ENCODE peak calls at places on chromosomes 3 and 15, in four cellular contexts. M is H1, W is GM12878, U is HepG2. H is an unnamed sample.

GRCh38 chr15:35606345-35606744 is 60.4 kb upstream of the DPH6 start:
- DNase-seq in M (no peak), W (no peak), U (no peak), H (no peak)

GRCh38 chr3:38139191-38139590 is 730 bp downstream of the MYD88 start:
- DNase-seq in M (peak; percentile 43), W (no peak), U (no peak), H (no peak)

GRCh38 chr3:2589336-2589969 is 490.8 kb downstream of the CNTN4 start:
- DNase-seq in M (no peak), W (no peak), U (no peak), H (no peak)

GRCh38 chr3:177589921-177590336 is 392.6 kb upstream of the TBL1XR1 start:
- DNase-seq in M (no peak), W (no peak), U (peak; percentile 65), H (peak; percentile 16)

GRCh38 chr15:66698971-66699370 is 3.1 kb upstream of the SMAD6 start:
- DNase-seq in M (no peak), W (no peak), U (no peak), H (no peak)

GRCh38 chr3:14154895-14155432 is 23.4 kb downstream of the XPC start:
- DNase-seq in M (no peak), W (no peak), U (no peak), H (no peak)

GRCh38 chr3:50339485-50340196 is 995 bp downstream of the RASSF1 start:
- DNase-seq in M (no peak), W (no peak), U (no peak), H (no peak)

GRCh38 chr3:37861540-37862051 is at the start of gene CTDSPL:
- DNase-seq in M (peak; percentile 69), W (no peak), U (peak; percentile 21), H (peak; percentile 88)

GRCh38 chr3:20039082-20039764 is 1.0 kb upstream of the KAT2B start:
- DNase-seq in M (no peak), W (no peak), U (no peak), H (no peak)

GRCh38 chr3:197354195-197355059 is 56.0 kb upstream of the DLG1 start:
- DNase-seq in M (no peak), W (peak; percentile 11), U (no peak), H (peak; percentile 49)

DNA sequence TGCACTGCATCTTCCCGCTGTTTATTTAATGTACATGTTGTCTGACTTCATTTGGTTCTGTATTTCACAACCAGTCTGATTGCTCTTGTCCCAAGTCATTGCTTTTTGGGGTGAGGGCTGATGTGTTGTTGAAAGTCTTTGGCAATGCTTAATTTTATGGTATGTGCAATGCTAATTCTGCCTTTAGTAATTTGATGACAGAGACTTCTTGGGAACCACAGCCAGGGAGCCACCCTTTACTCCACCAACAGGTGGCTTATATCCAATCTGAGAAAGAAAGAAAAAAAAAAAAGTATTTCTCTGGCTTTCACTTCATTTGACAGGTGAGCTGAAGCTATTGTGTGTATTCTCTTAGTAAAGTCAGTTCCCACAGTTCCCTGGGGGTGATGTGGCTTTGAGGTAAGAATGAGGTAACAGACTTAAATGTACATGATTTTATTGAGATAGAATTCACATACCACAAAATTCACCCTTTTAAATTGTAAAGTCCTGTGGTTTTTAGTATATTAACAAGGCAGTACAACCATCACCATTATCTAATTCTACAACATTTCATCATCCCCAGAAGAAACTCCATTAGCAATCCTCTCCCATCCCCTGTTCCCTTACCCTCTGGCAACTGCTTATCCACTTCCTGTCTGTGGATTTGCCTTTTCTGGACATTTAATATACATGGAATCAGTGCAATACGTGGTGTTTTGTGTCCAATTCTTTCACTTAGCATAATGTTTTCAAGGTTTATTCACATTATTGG is 97.3 kb downstream of the SLCO3A1 start:
- DNase-seq in M (no peak), W (no peak), U (no peak), H (peak; percentile 45)
- TF ChIP-seq TCF12 in M (no peak), W (no peak), U (no peak), H (no peak)

DNA sequence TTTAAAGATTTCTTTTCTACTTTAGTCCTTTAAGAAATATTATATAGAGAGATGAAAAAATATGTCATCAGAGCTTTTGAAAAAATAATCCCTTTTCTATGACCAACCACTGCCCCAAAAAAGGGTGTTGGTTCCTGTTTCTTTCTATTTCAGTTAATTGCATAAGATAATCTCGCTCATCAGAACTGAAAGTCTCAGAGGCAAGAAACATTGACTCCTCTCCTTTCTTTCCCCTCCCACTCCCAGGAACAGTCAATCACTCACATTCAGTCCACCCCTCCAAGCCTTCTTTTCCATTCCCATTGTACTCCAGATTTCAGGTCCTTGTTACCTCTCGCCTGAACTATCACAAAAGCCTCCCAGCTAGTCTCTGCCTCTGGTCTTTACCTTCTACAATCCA is 153.7 kb upstream of the ABI3BP start:
- DNase-seq in M (no peak), W (no peak), U (no peak), H (no peak)
- TF ChIP-seq TCF12 in M (no peak), W (no peak), U (no peak), H (no peak)

GRCh38 chr3:73254062-73254461 is 192.6 kb downstream of the EBLN2 start:
- DNase-seq in M (no peak), W (no peak), U (no peak), H (no peak)

GRCh38 chr3:73258057-73258456 is 196.6 kb downstream of the EBLN2 start:
- DNase-seq in M (no peak), W (no peak), U (no peak), H (no peak)

GRCh38 chr3:73257186-73257585 is 195.7 kb downstream of the EBLN2 start:
- DNase-seq in M (no peak), W (no peak), U (no peak), H (no peak)

GRCh38 chr3:73259291-73259690 is 197.8 kb downstream of the EBLN2 start:
- DNase-seq in M (no peak), W (no peak), U (no peak), H (no peak)

DNA sequence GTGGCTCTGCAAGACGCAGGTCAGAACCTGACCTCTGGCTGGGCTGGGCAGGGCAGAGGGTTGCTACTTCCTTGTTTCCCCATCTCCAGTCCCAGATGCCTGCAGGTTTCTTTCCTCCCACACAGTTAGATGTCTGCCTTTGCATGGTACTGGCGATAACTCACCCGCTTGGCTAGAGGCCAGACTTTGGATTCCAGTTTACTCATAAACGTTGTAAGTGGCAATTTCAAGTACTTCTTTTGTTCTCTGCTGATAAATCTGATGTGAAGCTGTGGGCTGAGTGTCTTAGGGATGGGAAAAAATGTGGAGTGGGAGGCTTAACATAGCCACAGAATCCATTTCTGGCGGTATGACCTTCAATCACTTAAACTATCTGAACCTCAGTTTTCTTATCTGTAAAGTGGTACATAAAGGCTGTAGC is 194.2 kb downstream of the EBLN2 start:
- DNase-seq in M (no peak), W (no peak), U (no peak), H (peak; percentile 25)
- TF ChIP-seq TCF12 in M (no peak), W (no peak), U (no peak), H (peak; percentile 61)

GRCh38 chr15:78343431-78343830 is 3.3 kb downstream of the CRABP1 start:
- DNase-seq in M (no peak), W (no peak), U (no peak), H (no peak)

GRCh38 chr15:78338756-78339155 is 1.4 kb upstream of the CRABP1 start:
- DNase-seq in M (no peak), W (no peak), U (no peak), H (no peak)

GRCh38 chr15:78340243-78341056 is at the start of gene CRABP1:
- DNase-seq in M (peak; percentile 84), W (no peak), U (no peak), H (peak; percentile 80)

GRCh38 chr15:78339559-78339958 is 594 bp upstream of the CRABP1 start:
- DNase-seq in M (peak; percentile 65), W (no peak), U (no peak), H (no peak)

GRCh38 chr15:78341057-78341763 is 1.1 kb downstream of the CRABP1 start:
- DNase-seq in M (peak; percentile 76), W (no peak), U (no peak), H (no peak)
- TF ChIP-seq TCF12 in M (no peak), W (no peak), U (no peak), H (no peak)

DNA sequence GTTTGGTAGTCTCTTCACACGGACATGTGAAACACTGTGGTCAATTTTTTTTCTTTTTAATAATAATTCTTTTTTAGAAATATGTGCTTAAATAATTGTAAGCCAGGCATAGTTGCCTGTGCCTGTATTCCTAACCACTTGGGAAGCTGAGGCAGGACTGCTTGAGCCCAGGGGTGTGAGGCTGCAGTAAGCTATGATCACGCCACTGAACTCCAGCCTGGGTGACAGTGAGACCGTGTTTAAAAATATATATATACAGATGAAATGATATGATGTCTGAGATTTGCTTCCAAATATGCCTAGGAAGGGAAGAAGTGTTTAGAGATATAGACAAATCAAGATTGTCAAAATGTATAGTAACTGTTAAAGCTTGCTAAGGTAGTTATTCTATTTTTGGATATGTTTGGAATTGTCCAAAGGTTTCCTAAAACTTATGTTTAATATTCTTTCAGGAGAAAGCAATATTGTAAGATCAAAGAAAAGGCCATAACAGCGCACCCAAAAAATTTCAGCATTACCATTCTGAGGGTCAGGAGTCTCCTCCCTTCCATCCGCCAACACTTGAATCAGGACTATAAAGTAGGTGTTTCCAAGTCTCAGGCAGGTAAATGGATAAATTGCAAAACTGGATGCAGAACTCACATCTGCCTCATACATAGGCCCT is 563 bp upstream of the SELENOT start:
- DNase-seq in M (no peak), W (no peak), U (no peak), H (no peak)
- TF ChIP-seq TCF12 in M (no peak), W (no peak), U (no peak), H (no peak)

GRCh38 chr15:75836953-75837321 is 6.3 kb upstream of the UBE2Q2 start:
- DNase-seq in M (no peak), W (peak; percentile 69), U (no peak), H (no peak)
- TF ChIP-seq TCF12 in M (no peak), W (no peak), U (no peak), H (no peak)

GRCh38 chr3:68972358-68972979 is 40.1 kb upstream of the TAFA4 start:
- DNase-seq in M (peak; percentile 85), W (no peak), U (peak; percentile 63), H (peak; percentile 64)

GRCh38 chr3:68974711-68975110 is 38.8 kb downstream of the EOGT start:
- DNase-seq in M (no peak), W (no peak), U (no peak), H (no peak)

GRCh38 chr3:68977486-68978167 is 35.9 kb downstream of the EOGT start:
- DNase-seq in M (no peak), W (no peak), U (no peak), H (no peak)

GRCh38 chr3:68973635-68974034 is 39.8 kb downstream of the EOGT start:
- DNase-seq in M (no peak), W (no peak), U (no peak), H (no peak)
- TF ChIP-seq TCF12 in M (no peak), W (no peak), U (no peak), H (no peak)

GRCh38 chr15:26661107-26661506 is 111.8 kb downstream of the GABRB3 start:
- DNase-seq in M (no peak), W (no peak), U (no peak), H (no peak)
- TF ChIP-seq TCF12 in M (no peak), W (no peak), U (no peak), H (no peak)

H was measured in SK-N-SH.